ENCODE peak calls at places on chromosomes 13 and 19, in five cellular contexts. One of them, this sample, is unnamed. For H3K9me3, the result is how much of the 10 kb centered on the place peaks cover.

GRCh38 chr13:67229438-67230242 is 496 bp downstream of the PCDH9 start:
- DNase-seq in ovary: no peak
- DNase-seq in uterus: no peak
- DNase-seq in BE2C: no peak
- DNase-seq in PC-3: peak
- DNase-seq in this sample: no peak

GRCh38 chr19:9847087-9847671 is 12.1 kb downstream of the PIN1 start:
- DNase-seq in ovary: peak
- DNase-seq in uterus: peak
- DNase-seq in BE2C: peak
- DNase-seq in PC-3: peak
- DNase-seq in this sample: peak

GRCh38 chr19:49502866-49503581 is 6.8 kb downstream of the RPS11 start:
- DNase-seq in ovary: no peak
- DNase-seq in uterus: peak
- DNase-seq in BE2C: peak
- DNase-seq in PC-3: peak
- DNase-seq in this sample: peak

GRCh38 chr13:59755647-59756290 is 408.0 kb downstream of the DIAPH3 start:
- DNase-seq in ovary: no peak
- DNase-seq in uterus: no peak
- DNase-seq in BE2C: no peak
- DNase-seq in PC-3: peak
- DNase-seq in this sample: no peak

GRCh38 chr19:48755787-48756674 is 707 bp downstream of the FGF21 start:
- DNase-seq in ovary: no peak
- DNase-seq in uterus: no peak
- DNase-seq in BE2C: no peak
- DNase-seq in PC-3: no peak
- DNase-seq in this sample: no peak

GRCh38 chr19:29941828-29942403 is at the start of gene URI1:
- DNase-seq in ovary: peak
- DNase-seq in uterus: peak
- DNase-seq in BE2C: peak
- DNase-seq in PC-3: peak
- DNase-seq in this sample: peak

GRCh38 chr13:51230473-51231105 is 8.4 kb downstream of the FAM124A start:
- DNase-seq in ovary: peak
- DNase-seq in uterus: peak
- DNase-seq in BE2C: no peak
- DNase-seq in PC-3: no peak
- DNase-seq in this sample: peak

GRCh38 chr13:35695411-35695810 is 218.9 kb upstream of the MAB21L1 start:
- DNase-seq in ovary: no peak
- DNase-seq in uterus: no peak
- DNase-seq in BE2C: no peak
- DNase-seq in PC-3: no peak
- DNase-seq in this sample: no peak

GRCh38 chr19:45747513-45747912 is 14.3 kb downstream of the MEIOSIN start:
- DNase-seq in ovary: no peak
- DNase-seq in uterus: no peak
- DNase-seq in BE2C: no peak
- DNase-seq in PC-3: no peak
- DNase-seq in this sample: no peak

GRCh38 chr19:8304841-8305621 is 3.1 kb downstream of the CD320 start:
- DNase-seq in ovary: no peak
- DNase-seq in uterus: peak
- DNase-seq in BE2C: peak
- DNase-seq in PC-3: no peak
- DNase-seq in this sample: peak

GRCh38 chr13:20363162-20363561 is 131.0 kb upstream of the GJB6 start:
- DNase-seq in ovary: no peak
- DNase-seq in uterus: no peak
- DNase-seq in BE2C: no peak
- DNase-seq in PC-3: no peak
- DNase-seq in this sample: no peak

GRCh38 chr19:38395381-38396127 is 7.1 kb downstream of the SPRED3 start:
- DNase-seq in ovary: no peak
- DNase-seq in uterus: no peak
- DNase-seq in BE2C: no peak
- DNase-seq in PC-3: no peak
- DNase-seq in this sample: no peak

GRCh38 chr19:54608792-54609191 is 15.4 kb downstream of the LILRA1 start:
- DNase-seq in ovary: no peak
- DNase-seq in uterus: no peak
- DNase-seq in BE2C: no peak
- DNase-seq in PC-3: no peak
- DNase-seq in this sample: no peak

GRCh38 chr19:54607782-54608150 is 14.3 kb downstream of the LILRA1 start:
- DNase-seq in ovary: no peak
- DNase-seq in uterus: no peak
- DNase-seq in BE2C: no peak
- DNase-seq in PC-3: no peak
- DNase-seq in this sample: no peak

GRCh38 chr19:54606230-54606629 is 12.8 kb downstream of the LILRA1 start:
- DNase-seq in ovary: no peak
- DNase-seq in uterus: no peak
- DNase-seq in BE2C: no peak
- DNase-seq in PC-3: no peak
- DNase-seq in this sample: no peak

GRCh38 chr19:54608205-54608604 is 14.8 kb downstream of the LILRA1 start:
- DNase-seq in ovary: no peak
- DNase-seq in uterus: no peak
- DNase-seq in BE2C: no peak
- DNase-seq in PC-3: no peak
- DNase-seq in this sample: no peak

DNA sequence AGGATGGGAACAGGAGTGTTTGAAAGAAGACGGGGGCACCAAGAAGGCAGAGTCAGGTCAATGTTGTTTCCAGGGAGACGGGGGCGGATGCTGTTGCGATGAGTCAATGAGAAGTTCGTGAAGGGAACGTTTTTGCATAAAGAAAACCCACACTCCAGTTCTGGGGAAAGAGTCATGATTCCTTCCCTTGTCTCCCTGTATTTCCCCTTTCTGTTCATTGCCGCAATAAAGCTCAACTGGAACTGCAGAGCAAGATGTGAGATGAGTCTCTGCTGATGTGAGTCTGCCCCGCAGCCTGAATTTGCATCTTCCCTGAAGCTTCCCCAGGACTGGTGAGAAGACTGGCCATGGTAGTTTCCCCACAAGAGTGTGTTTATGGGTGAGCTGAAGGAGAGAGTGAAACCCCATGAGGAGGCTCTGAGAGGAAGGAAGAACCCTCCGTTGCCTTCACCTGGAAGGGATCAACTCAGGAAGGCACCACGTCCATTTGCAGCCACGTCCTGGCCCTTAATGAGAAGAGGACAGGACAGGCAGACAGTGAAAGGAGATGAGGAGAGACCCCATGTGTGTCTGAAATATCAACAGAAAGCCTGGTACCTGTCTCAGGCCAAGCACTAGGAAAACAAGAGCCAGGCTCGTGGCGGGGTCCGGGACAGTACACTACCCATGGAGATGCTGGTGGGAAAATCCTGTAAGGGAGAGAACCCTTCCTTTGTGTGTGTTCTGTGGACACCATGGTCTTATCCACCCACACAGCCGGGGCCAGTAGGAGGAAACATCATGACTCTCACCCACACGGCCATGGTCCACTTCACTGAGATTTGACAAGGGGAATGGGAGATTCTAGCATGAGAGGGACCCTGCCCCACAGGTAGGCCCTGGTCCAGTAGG is 13.7 kb downstream of the LILRA1 start:
- DNase-seq in ovary: no peak
- DNase-seq in uterus: no peak
- DNase-seq in BE2C: no peak
- DNase-seq in PC-3: no peak
- DNase-seq in this sample: no peak
- H3K9me3 ChIP-seq in ovary: under half
- H3K9me3 ChIP-seq in uterus: under half
- H3K9me3 ChIP-seq in BE2C: under half
- H3K9me3 ChIP-seq in PC-3: under half
- H3K9me3 ChIP-seq in this sample: under half

GRCh38 chr13:97855570-97855970 is 97.9 kb upstream of the IPO5 start:
- DNase-seq in ovary: peak
- DNase-seq in uterus: peak
- DNase-seq in BE2C: peak
- DNase-seq in PC-3: peak
- DNase-seq in this sample: peak

GRCh38 chr13:97853550-97853949 is 99.9 kb upstream of the IPO5 start:
- DNase-seq in ovary: no peak
- DNase-seq in uterus: no peak
- DNase-seq in BE2C: no peak
- DNase-seq in PC-3: peak
- DNase-seq in this sample: peak

GRCh38 chr13:97852181-97852874 is 101.1 kb upstream of the IPO5 start:
- DNase-seq in ovary: no peak
- DNase-seq in uterus: no peak
- DNase-seq in BE2C: no peak
- DNase-seq in PC-3: no peak
- DNase-seq in this sample: no peak

GRCh38 chr13:97856001-97856675 is 97.3 kb upstream of the IPO5 start:
- DNase-seq in ovary: peak
- DNase-seq in uterus: peak
- DNase-seq in BE2C: peak
- DNase-seq in PC-3: no peak
- DNase-seq in this sample: no peak

DNA sequence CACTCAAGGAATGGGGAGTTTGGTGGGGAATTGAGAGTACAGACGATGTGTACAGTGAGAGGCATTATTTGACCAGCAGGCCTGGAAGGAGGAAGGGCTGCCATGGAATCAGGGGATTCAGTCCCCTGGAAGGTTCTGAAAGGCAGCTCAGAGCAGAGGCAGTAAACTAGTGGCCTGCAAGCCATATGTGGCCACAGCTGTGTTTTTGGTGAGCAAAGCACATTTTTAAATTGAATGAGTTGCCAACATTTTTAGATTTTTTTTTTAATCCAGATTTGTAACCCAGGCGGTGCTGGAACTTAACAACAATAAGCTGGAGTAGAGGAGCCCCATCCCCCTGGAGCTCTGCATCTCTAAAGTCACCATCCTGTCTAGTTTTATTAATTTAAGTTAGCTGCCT is 95.3 kb upstream of the IPO5 start:
- DNase-seq in ovary: no peak
- DNase-seq in uterus: no peak
- DNase-seq in BE2C: no peak
- DNase-seq in PC-3: no peak
- DNase-seq in this sample: no peak
- H3K4me3 ChIP-seq in ovary: no peak
- H3K4me3 ChIP-seq in uterus: no peak
- H3K4me3 ChIP-seq in BE2C: no peak
- H3K4me3 ChIP-seq in PC-3: no peak
- H3K4me3 ChIP-seq in this sample: no peak

GRCh38 chr13:40644838-40645620 is 21.4 kb downstream of the FOXO1 start:
- DNase-seq in ovary: no peak
- DNase-seq in uterus: no peak
- DNase-seq in BE2C: no peak
- DNase-seq in PC-3: no peak
- DNase-seq in this sample: no peak
- H3K9me3 ChIP-seq in ovary: under half
- H3K9me3 ChIP-seq in uterus: under half
- H3K9me3 ChIP-seq in BE2C: under half
- H3K9me3 ChIP-seq in PC-3: under half
- H3K9me3 ChIP-seq in this sample: under half

DNA sequence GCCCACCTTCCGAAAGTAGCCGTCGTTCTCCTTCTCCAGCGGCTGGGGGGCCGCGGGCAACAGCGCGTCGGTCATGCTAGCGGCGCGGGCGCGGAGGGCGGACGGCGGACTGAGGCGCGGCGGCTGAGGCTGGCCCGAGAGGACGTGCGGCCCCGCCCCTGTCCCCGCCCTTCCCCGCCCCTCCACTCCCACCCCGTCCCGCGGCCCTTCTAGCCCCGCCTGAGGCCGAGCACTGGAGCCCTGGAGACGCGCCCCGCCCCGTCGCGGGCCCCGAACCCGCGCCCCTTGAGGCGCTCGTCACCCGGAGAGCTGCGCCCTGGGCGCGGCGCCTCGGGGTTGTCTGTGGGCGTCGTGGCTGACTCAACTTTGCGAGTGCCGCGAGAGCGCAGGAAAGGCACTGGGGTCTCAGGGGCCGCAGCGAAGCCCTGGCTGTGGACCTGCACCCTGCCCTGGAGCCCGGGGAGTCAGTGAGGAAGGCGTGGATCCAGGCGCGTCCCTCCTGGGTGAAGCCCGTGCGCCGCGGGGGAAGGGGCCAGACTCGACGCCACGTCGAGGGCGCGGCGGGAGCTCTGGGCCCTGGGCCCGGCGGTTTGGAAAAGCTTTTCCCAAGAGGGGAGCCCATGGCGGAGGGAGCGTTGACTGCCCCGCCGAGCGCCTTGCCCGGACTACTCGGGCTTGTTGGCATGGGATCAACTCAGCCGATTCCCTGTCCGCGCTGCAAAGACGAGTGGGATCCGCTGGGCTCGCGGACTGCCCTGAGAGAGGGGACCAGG is at the start of gene RHPN2:
- DNase-seq in ovary: peak
- DNase-seq in uterus: peak
- DNase-seq in BE2C: peak
- DNase-seq in PC-3: peak
- DNase-seq in this sample: peak
- H3K4me3 ChIP-seq in ovary: peak
- H3K4me3 ChIP-seq in uterus: peak
- H3K4me3 ChIP-seq in BE2C: peak
- H3K4me3 ChIP-seq in PC-3: peak
- H3K4me3 ChIP-seq in this sample: peak

DNA sequence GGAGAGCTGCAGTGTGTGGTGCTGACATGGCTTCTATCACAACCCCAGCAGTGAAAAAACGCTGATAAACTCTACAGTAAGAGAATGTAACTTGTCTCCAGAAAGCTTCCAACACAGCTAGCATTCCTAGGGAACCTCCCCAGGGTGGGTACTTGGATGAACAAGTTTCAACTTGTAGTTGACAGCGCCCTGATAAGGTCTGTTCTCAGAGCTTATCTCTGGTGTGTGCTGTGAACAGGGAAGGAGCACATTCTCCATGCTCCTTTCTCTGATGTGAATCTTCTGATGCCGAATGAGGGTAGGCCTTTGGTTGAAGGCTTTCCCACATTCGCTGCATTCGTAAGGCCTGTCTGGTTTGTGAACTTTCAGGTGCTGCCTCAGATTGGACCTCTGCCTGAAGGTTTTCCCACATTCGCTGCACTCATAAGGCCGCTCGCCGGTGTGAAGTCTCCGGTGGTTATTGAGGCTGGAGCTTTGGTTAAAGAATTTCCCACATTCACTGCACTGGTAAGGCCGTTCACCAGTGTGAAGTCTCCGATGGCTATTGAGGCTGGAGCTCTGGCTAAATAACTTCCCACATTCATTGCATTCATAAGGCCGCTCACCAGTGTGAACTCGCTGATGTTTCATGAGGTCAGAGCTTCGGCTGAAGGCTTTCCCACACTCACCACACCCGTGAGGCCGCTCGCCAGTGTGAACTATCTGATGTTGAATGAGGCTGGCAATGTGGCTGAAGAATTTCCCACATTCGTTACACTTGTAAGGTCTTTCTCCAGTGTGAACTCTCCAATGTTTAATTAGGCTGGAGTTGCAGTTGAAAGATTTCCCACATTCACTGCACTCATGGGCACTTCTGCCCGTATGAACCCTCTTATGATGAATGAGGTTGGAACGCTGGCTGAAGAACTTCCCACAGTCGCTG is 5.9 kb downstream of the ZNF792 start:
- DNase-seq in ovary: no peak
- DNase-seq in uterus: no peak
- DNase-seq in BE2C: no peak
- DNase-seq in PC-3: no peak
- DNase-seq in this sample: no peak
- H3K9me3 ChIP-seq in ovary: under half
- H3K9me3 ChIP-seq in uterus: half or more
- H3K9me3 ChIP-seq in BE2C: under half
- H3K9me3 ChIP-seq in PC-3: under half
- H3K9me3 ChIP-seq in this sample: under half

GRCh38 chr13:24661713-24662112 is 18.5 kb upstream of the ATP12A start:
- DNase-seq in ovary: no peak
- DNase-seq in uterus: no peak
- DNase-seq in BE2C: no peak
- DNase-seq in PC-3: no peak
- DNase-seq in this sample: no peak
- H3K4me3 ChIP-seq in ovary: no peak
- H3K4me3 ChIP-seq in uterus: no peak
- H3K4me3 ChIP-seq in BE2C: no peak
- H3K4me3 ChIP-seq in PC-3: no peak
- H3K4me3 ChIP-seq in this sample: no peak